ENCODE peak calls at places on chromosome 13, in eight cellular contexts. H is progenitor cell of endocrine pancreas; Q is ascending aorta; T is A673; N is breast epithelium; A is CD8-positive, alpha-beta T cell; R is neural crest cell; L is GM13977. M is an unnamed sample.

GRCh38 chr13:32515246-32515645 is 23.3 kb downstream of the N4BP2L2 start:
- DNase-seq in H (no peak), Q (no peak), A (no peak), R (no peak), N (no peak), T (no peak), L (no peak), M (no peak)

GRCh38 chr13:95192998-95193397 is 108.3 kb downstream of the ABCC4 start:
- DNase-seq in A (no peak), L (no peak), H (no peak), T (no peak), N (no peak), Q (no peak), R (no peak), M (no peak)

GRCh38 chr13:37621811-37622361 is 23.3 kb upstream of the POSTN start:
- DNase-seq in A (no peak), N (no peak), Q (no peak), H (no peak), L (no peak), R (no peak), T (no peak), M (no peak)

GRCh38 chr13:94305033-94305432 is 174.4 kb downstream of the DCT start:
- DNase-seq in A (no peak), L (no peak), N (no peak), Q (no peak), R (no peak), T (no peak), H (no peak), M (no peak)

GRCh38 chr13:37074703-37075102 is 15.2 kb upstream of the SUPT20H start:
- DNase-seq in T (peak; percentile 71), R (no peak), N (no peak), A (no peak), L (no peak), H (no peak), Q (no peak), M (no peak)

GRCh38 chr13:62246581-62246980 is 830.9 kb upstream of the PCDH20 start:
- DNase-seq in T (no peak), Q (no peak), N (no peak), L (no peak), H (no peak), R (no peak), A (no peak), M (no peak)

GRCh38 chr13:78137404-78138142 is 218.9 kb upstream of the EDNRB start:
- DNase-seq in A (no peak), R (peak; percentile 35), T (peak; percentile 86), Q (no peak), N (no peak), H (no peak), L (peak; percentile 28), M (no peak)

GRCh38 chr13:95745289-95745688 is 68.3 kb downstream of the DNAJC3 start:
- DNase-seq in Q (no peak), L (no peak), T (no peak), R (no peak), H (no peak), A (no peak), N (no peak), M (no peak)

GRCh38 chr13:95710313-95710712 is 33.4 kb downstream of the DNAJC3 start:
- DNase-seq in R (no peak), T (peak; percentile 12), Q (no peak), L (no peak), N (no peak), A (no peak), H (no peak), M (no peak)

GRCh38 chr13:52933547-52934167 is 85.2 kb upstream of the PCDH8 start:
- DNase-seq in L (no peak), H (no peak), N (no peak), R (no peak), Q (no peak), T (no peak), A (no peak), M (no peak)

GRCh38 chr13:30371649-30372265 is 50.5 kb upstream of the UBE2L5 start:
- DNase-seq in H (no peak), A (peak; percentile 54), Q (no peak), T (no peak), R (no peak), L (peak; percentile 66), N (no peak), M (no peak)

GRCh38 chr13:46267166-46267565 is 55.4 kb downstream of the LRRC63 start:
- DNase-seq in L (no peak), Q (no peak), H (no peak), T (no peak), A (no peak), N (no peak), R (no peak), M (no peak)

GRCh38 chr13:46127336-46128023 is 22.6 kb upstream of the CPB2 start:
- DNase-seq in R (no peak), T (no peak), L (no peak), N (no peak), Q (no peak), A (no peak), H (no peak), M (no peak)

GRCh38 chr13:100722517-100722916 is 47.9 kb upstream of the TMTC4 start:
- DNase-seq in T (peak; percentile 12), Q (no peak), H (no peak), A (no peak), L (no peak), N (no peak), R (no peak), M (no peak)

GRCh38 chr13:30413842-30414241 is 8.5 kb upstream of the UBE2L5 start:
- DNase-seq in T (no peak), H (no peak), Q (no peak), A (no peak), L (no peak), R (no peak), N (no peak), M (no peak)

GRCh38 chr13:31053098-31053497 is 108.6 kb downstream of the HSPH1 start:
- DNase-seq in N (peak; percentile 76), L (no peak), R (no peak), T (no peak), H (no peak), Q (peak; percentile 45), A (no peak), M (no peak)

GRCh38 chr13:37473035-37473434 is 125.5 kb downstream of the POSTN start:
- DNase-seq in H (no peak), T (peak; percentile 28), R (no peak), N (no peak), A (no peak), Q (no peak), L (no peak), M (no peak)

GRCh38 chr13:35514801-35515502 is 38.5 kb upstream of the MAB21L1 start:
- DNase-seq in N (no peak), R (no peak), A (no peak), L (no peak), H (no peak), Q (no peak), T (no peak), M (no peak)

GRCh38 chr13:33690321-33690720 is 127.6 kb upstream of the RFC3 start:
- DNase-seq in N (no peak), T (no peak), H (no peak), L (no peak), R (no peak), A (no peak), Q (no peak), M (no peak)
- TF ChIP-seq CTCF in N (no peak), T (no peak), H (no peak), L (no peak), R (no peak), A (no peak), Q (no peak), M (no peak)

GRCh38 chr13:42048625-42049453 is at the start of gene DGKH:
- DNase-seq in Q (peak; percentile 91), T (peak; percentile 83), L (peak; percentile 86), N (peak; percentile 47), R (peak; percentile 66), A (peak; percentile 47), H (peak; percentile 52), M (no peak)
- TF ChIP-seq CTCF in Q (no peak), T (no peak), L (peak; percentile 33), N (no peak), R (peak; percentile 23), A (no peak), H (peak; percentile 31), M (no peak)

GRCh38 chr13:110801044-110801443 is 87.5 kb downstream of the ING1 start:
- DNase-seq in A (no peak), T (peak; percentile 13), L (no peak), H (no peak), Q (no peak), R (no peak), N (no peak), M (no peak)
- TF ChIP-seq CTCF in A (no peak), T (peak; percentile 13), L (no peak), H (no peak), Q (no peak), R (no peak), N (no peak), M (no peak)

GRCh38 chr13:110168999-110169933 is 137.7 kb downstream of the COL4A1 start:
- DNase-seq in Q (no peak), A (no peak), L (no peak), R (no peak), N (no peak), H (no peak), T (no peak), M (no peak)

GRCh38 chr13:110163020-110163658 is 143.8 kb downstream of the COL4A1 start:
- DNase-seq in T (no peak), L (no peak), R (no peak), H (no peak), Q (peak; percentile 60), A (no peak), N (no peak), M (no peak)

GRCh38 chr13:110164706-110165105 is 142.3 kb downstream of the COL4A1 start:
- DNase-seq in A (no peak), L (no peak), H (no peak), T (no peak), Q (peak; percentile 41), R (no peak), N (no peak), M (no peak)

GRCh38 chr13:110170020-110170790 is 136.8 kb downstream of the COL4A1 start:
- DNase-seq in A (no peak), Q (no peak), L (no peak), H (no peak), R (no peak), T (no peak), N (no peak), M (no peak)

GRCh38 chr13:110166598-110166997 is 140.4 kb downstream of the COL4A1 start:
- DNase-seq in T (no peak), R (no peak), H (no peak), N (no peak), A (no peak), Q (no peak), L (no peak), M (no peak)
- TF ChIP-seq CTCF in T (no peak), R (no peak), H (no peak), N (no peak), A (no peak), Q (no peak), L (no peak), M (no peak)